ENCODE peak calls at places on chromosomes 6 and 20, in six cellular contexts. One of them, this sample, is unnamed.

GRCh38 chr6:152595507-152595906 is 41.7 kb downstream of the SYNE1 start:
- DNase-seq in suprapubic skin: no peak
- DNase-seq in A549: peak
- DNase-seq in body of pancreas: peak
- DNase-seq in right lobe of liver: no peak
- DNase-seq in heart left ventricle: no peak
- DNase-seq in this sample: no peak

GRCh38 chr6:139439278-139439813 is 64.9 kb upstream of the CITED2 start:
- DNase-seq in suprapubic skin: no peak
- DNase-seq in A549: no peak
- DNase-seq in body of pancreas: no peak
- DNase-seq in right lobe of liver: no peak
- DNase-seq in heart left ventricle: no peak
- DNase-seq in this sample: no peak

GRCh38 chr6:126195625-126196236 is 144.2 kb upstream of the CENPW start:
- DNase-seq in suprapubic skin: no peak
- DNase-seq in A549: no peak
- DNase-seq in body of pancreas: no peak
- DNase-seq in right lobe of liver: no peak
- DNase-seq in heart left ventricle: no peak
- DNase-seq in this sample: no peak

GRCh38 chr20:33894798-33895197 is 83.7 kb downstream of the CHMP4B start:
- DNase-seq in suprapubic skin: no peak
- DNase-seq in A549: no peak
- DNase-seq in body of pancreas: no peak
- DNase-seq in right lobe of liver: no peak
- DNase-seq in heart left ventricle: no peak
- DNase-seq in this sample: no peak

GRCh38 chr6:170423030-170423429 is 116.5 kb downstream of the FAM120B start:
- DNase-seq in suprapubic skin: no peak
- DNase-seq in A549: no peak
- DNase-seq in body of pancreas: no peak
- DNase-seq in right lobe of liver: no peak
- DNase-seq in heart left ventricle: no peak
- DNase-seq in this sample: no peak

GRCh38 chr6:159311618-159312017 is 142.4 kb downstream of the FNDC1 start:
- DNase-seq in suprapubic skin: no peak
- DNase-seq in A549: no peak
- DNase-seq in body of pancreas: no peak
- DNase-seq in right lobe of liver: no peak
- DNase-seq in heart left ventricle: no peak
- DNase-seq in this sample: no peak

GRCh38 chr6:79269877-79270276 is 35.4 kb upstream of the HMGN3 start:
- DNase-seq in suprapubic skin: no peak
- DNase-seq in A549: peak
- DNase-seq in body of pancreas: no peak
- DNase-seq in right lobe of liver: no peak
- DNase-seq in heart left ventricle: no peak
- DNase-seq in this sample: no peak

GRCh38 chr6:92767101-92767500 is 652.3 kb downstream of the EPHA7 start:
- DNase-seq in suprapubic skin: no peak
- DNase-seq in A549: no peak
- DNase-seq in body of pancreas: no peak
- DNase-seq in right lobe of liver: no peak
- DNase-seq in heart left ventricle: no peak
- DNase-seq in this sample: no peak

GRCh38 chr20:15162061-15162740 is 824.8 kb upstream of the FLRT3 start:
- DNase-seq in suprapubic skin: no peak
- DNase-seq in A549: no peak
- DNase-seq in body of pancreas: no peak
- DNase-seq in right lobe of liver: no peak
- DNase-seq in heart left ventricle: no peak
- DNase-seq in this sample: no peak

GRCh38 chr6:11132191-11132590 is 20.7 kb upstream of the ERVFRD-1 start:
- DNase-seq in suprapubic skin: no peak
- DNase-seq in A549: no peak
- DNase-seq in body of pancreas: no peak
- DNase-seq in right lobe of liver: no peak
- DNase-seq in heart left ventricle: no peak
- DNase-seq in this sample: no peak

GRCh38 chr6:168355716-168356522 is 36.3 kb upstream of the DACT2 start:
- DNase-seq in suprapubic skin: no peak
- DNase-seq in A549: peak
- DNase-seq in body of pancreas: peak
- DNase-seq in right lobe of liver: peak
- DNase-seq in heart left ventricle: peak
- DNase-seq in this sample: no peak

GRCh38 chr6:72783667-72784066 is 161.8 kb downstream of the KCNQ5 start:
- DNase-seq in suprapubic skin: no peak
- DNase-seq in A549: no peak
- DNase-seq in body of pancreas: no peak
- DNase-seq in right lobe of liver: no peak
- DNase-seq in heart left ventricle: no peak
- DNase-seq in this sample: no peak

GRCh38 chr6:37289931-37290330 is 32.0 kb upstream of the TMEM217 start:
- DNase-seq in suprapubic skin: no peak
- DNase-seq in A549: no peak
- DNase-seq in body of pancreas: no peak
- DNase-seq in right lobe of liver: no peak
- DNase-seq in heart left ventricle: no peak
- DNase-seq in this sample: no peak

GRCh38 chr6:6661684-6662083 is 73.2 kb downstream of the LY86 start:
- DNase-seq in suprapubic skin: no peak
- DNase-seq in A549: no peak
- DNase-seq in body of pancreas: peak
- DNase-seq in right lobe of liver: no peak
- DNase-seq in heart left ventricle: peak
- DNase-seq in this sample: peak

GRCh38 chr6:55034752-55035151 is 139.6 kb upstream of the HCRTR2 start:
- DNase-seq in suprapubic skin: no peak
- DNase-seq in A549: no peak
- DNase-seq in body of pancreas: no peak
- DNase-seq in right lobe of liver: no peak
- DNase-seq in heart left ventricle: no peak
- DNase-seq in this sample: no peak

GRCh38 chr6:152148412-152148811 is 340.9 kb downstream of the ESR1 start:
- DNase-seq in suprapubic skin: no peak
- DNase-seq in A549: no peak
- DNase-seq in body of pancreas: no peak
- DNase-seq in right lobe of liver: no peak
- DNase-seq in heart left ventricle: no peak
- DNase-seq in this sample: no peak

GRCh38 chr6:155408231-155408630 is 47.4 kb downstream of the NOX3 start:
- DNase-seq in suprapubic skin: no peak
- DNase-seq in A549: no peak
- DNase-seq in body of pancreas: no peak
- DNase-seq in right lobe of liver: no peak
- DNase-seq in heart left ventricle: no peak
- DNase-seq in this sample: no peak

DNA sequence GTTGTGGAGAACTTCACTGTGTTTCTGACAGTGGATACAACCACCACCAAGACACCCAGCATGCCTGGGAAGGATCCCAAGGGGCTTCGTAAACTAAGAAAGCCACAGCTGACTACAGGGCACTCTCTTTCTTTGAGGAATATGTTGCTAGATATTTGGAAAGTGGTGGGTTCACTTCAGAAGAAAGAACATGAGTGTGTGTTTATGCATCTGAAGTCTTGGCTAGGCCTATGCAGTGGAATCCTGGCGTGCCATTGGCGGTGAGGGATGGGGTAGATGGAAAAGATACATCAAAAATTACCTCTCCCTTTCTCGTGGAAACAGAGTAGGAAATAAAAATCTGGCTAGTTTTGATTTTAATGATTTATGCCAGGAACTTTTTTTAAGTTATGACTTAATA is 187.7 kb downstream of the PDE7B start:
- DNase-seq in suprapubic skin: no peak
- DNase-seq in A549: no peak
- DNase-seq in body of pancreas: no peak
- DNase-seq in right lobe of liver: no peak
- DNase-seq in heart left ventricle: no peak
- DNase-seq in this sample: no peak
- H3K4me3 ChIP-seq in suprapubic skin: peak
- H3K4me3 ChIP-seq in A549: no peak
- H3K4me3 ChIP-seq in body of pancreas: no peak
- H3K4me3 ChIP-seq in right lobe of liver: peak
- H3K4me3 ChIP-seq in heart left ventricle: peak
- H3K4me3 ChIP-seq in this sample: no peak

GRCh38 chr6:33786736-33787135 is 2.2 kb downstream of the LEMD2 start:
- DNase-seq in suprapubic skin: no peak
- DNase-seq in A549: no peak
- DNase-seq in body of pancreas: no peak
- DNase-seq in right lobe of liver: no peak
- DNase-seq in heart left ventricle: no peak
- DNase-seq in this sample: no peak

GRCh38 chr6:33784787-33785186 is 4.1 kb downstream of the LEMD2 start:
- DNase-seq in suprapubic skin: no peak
- DNase-seq in A549: no peak
- DNase-seq in body of pancreas: no peak
- DNase-seq in right lobe of liver: no peak
- DNase-seq in heart left ventricle: no peak
- DNase-seq in this sample: no peak

GRCh38 chr6:33787336-33787953 is 1.5 kb downstream of the LEMD2 start:
- DNase-seq in suprapubic skin: no peak
- DNase-seq in A549: no peak
- DNase-seq in body of pancreas: no peak
- DNase-seq in right lobe of liver: no peak
- DNase-seq in heart left ventricle: no peak
- DNase-seq in this sample: no peak

GRCh38 chr6:33783781-33784520 is 5.0 kb downstream of the LEMD2 start:
- DNase-seq in suprapubic skin: no peak
- DNase-seq in A549: no peak
- DNase-seq in body of pancreas: no peak
- DNase-seq in right lobe of liver: no peak
- DNase-seq in heart left ventricle: no peak
- DNase-seq in this sample: no peak

DNA sequence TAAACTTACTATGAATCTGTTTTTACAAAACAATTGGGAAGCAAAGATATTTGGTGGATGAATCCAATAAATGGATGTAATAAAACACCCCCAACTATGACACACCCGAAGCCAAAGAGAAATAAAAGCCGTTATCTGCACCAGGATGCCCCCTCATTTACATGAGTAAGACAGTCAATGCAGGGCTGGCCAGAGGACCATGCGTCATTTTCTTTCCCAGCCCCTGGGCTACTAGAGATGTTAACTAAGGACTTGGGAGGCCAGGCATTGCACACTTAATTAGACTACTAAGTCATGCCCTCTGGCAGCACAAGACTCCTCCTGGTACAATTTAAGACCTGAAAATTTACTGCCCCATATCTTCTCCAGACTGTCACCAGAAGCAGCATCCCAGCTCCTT is 3.2 kb downstream of the LEMD2 start:
- DNase-seq in suprapubic skin: no peak
- DNase-seq in A549: no peak
- DNase-seq in body of pancreas: no peak
- DNase-seq in right lobe of liver: no peak
- DNase-seq in heart left ventricle: no peak
- DNase-seq in this sample: no peak
- TF ChIP-seq POLR2A in suprapubic skin: no peak
- TF ChIP-seq POLR2A in A549: no peak
- TF ChIP-seq POLR2A in body of pancreas: no peak
- TF ChIP-seq POLR2A in right lobe of liver: no peak
- TF ChIP-seq POLR2A in heart left ventricle: no peak
- TF ChIP-seq POLR2A in this sample: no peak

GRCh38 chr6:26576929-26577719 is 19.6 kb upstream of the ABT1 start:
- DNase-seq in suprapubic skin: no peak
- DNase-seq in A549: peak
- DNase-seq in body of pancreas: no peak
- DNase-seq in right lobe of liver: no peak
- DNase-seq in heart left ventricle: no peak
- DNase-seq in this sample: no peak
- H3K4me3 ChIP-seq in suprapubic skin: peak
- H3K4me3 ChIP-seq in A549: peak
- H3K4me3 ChIP-seq in body of pancreas: no peak
- H3K4me3 ChIP-seq in right lobe of liver: peak
- H3K4me3 ChIP-seq in heart left ventricle: no peak
- H3K4me3 ChIP-seq in this sample: peak

GRCh38 chr6:90610291-90610670 is 23.4 kb upstream of the MAP3K7 start:
- DNase-seq in suprapubic skin: no peak
- DNase-seq in A549: no peak
- DNase-seq in body of pancreas: no peak
- DNase-seq in right lobe of liver: no peak
- DNase-seq in heart left ventricle: no peak
- DNase-seq in this sample: no peak

GRCh38 chr6:90604546-90604945 is 17.7 kb upstream of the MAP3K7 start:
- DNase-seq in suprapubic skin: no peak
- DNase-seq in A549: no peak
- DNase-seq in body of pancreas: no peak
- DNase-seq in right lobe of liver: no peak
- DNase-seq in heart left ventricle: no peak
- DNase-seq in this sample: no peak

GRCh38 chr6:90610671-90611542 is 24.0 kb upstream of the MAP3K7 start:
- DNase-seq in suprapubic skin: peak
- DNase-seq in A549: peak
- DNase-seq in body of pancreas: peak
- DNase-seq in right lobe of liver: peak
- DNase-seq in heart left ventricle: peak
- DNase-seq in this sample: no peak

GRCh38 chr6:90611543-90611864 is 24.6 kb upstream of the MAP3K7 start:
- DNase-seq in suprapubic skin: no peak
- DNase-seq in A549: no peak
- DNase-seq in body of pancreas: no peak
- DNase-seq in right lobe of liver: no peak
- DNase-seq in heart left ventricle: no peak
- DNase-seq in this sample: no peak

DNA sequence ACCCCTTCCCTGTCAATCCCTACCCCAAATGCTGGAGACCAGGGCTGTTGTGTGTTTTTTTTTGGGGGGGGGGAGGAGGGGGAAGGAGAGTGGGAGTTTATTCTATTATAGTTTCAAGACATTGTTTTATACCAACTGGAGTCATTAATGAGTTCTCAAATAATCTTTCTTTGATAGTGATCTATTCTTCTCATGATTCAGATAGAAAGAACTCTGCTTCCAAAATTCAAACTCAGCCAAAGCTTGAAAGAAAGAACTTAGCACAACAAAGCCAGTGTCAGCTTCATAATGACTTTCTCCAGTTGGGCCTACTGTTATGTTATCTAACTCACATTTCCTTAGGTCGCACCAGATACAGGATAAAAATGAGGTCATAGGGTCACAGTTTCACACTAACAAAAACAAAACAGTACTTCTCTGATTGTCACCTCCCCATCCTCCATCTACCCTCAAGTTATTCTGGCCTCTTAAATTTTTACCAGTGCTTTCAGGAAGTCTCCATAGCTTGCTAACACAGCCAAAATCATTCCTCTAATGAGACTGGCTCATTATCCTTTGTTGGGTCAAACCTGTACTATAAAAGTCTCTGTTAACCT is 19.0 kb upstream of the MAP3K7 start:
- DNase-seq in suprapubic skin: no peak
- DNase-seq in A549: no peak
- DNase-seq in body of pancreas: no peak
- DNase-seq in right lobe of liver: no peak
- DNase-seq in heart left ventricle: no peak
- DNase-seq in this sample: no peak
- TF ChIP-seq POLR2A in suprapubic skin: no peak
- TF ChIP-seq POLR2A in A549: no peak
- TF ChIP-seq POLR2A in body of pancreas: no peak
- TF ChIP-seq POLR2A in right lobe of liver: no peak
- TF ChIP-seq POLR2A in heart left ventricle: no peak
- TF ChIP-seq POLR2A in this sample: no peak

GRCh38 chr6:116564921-116565872 is 6.1 kb upstream of the RWDD1 start:
- DNase-seq in suprapubic skin: peak
- DNase-seq in A549: no peak
- DNase-seq in body of pancreas: peak
- DNase-seq in right lobe of liver: peak
- DNase-seq in heart left ventricle: peak
- DNase-seq in this sample: no peak
- H3K4me3 ChIP-seq in suprapubic skin: peak
- H3K4me3 ChIP-seq in A549: no peak
- H3K4me3 ChIP-seq in body of pancreas: no peak
- H3K4me3 ChIP-seq in right lobe of liver: peak
- H3K4me3 ChIP-seq in heart left ventricle: no peak
- H3K4me3 ChIP-seq in this sample: peak